ENCODE peak calls at places on chromosomes 1 and 21, in eight cellular contexts. U is tibial nerve, M is prostate gland, Q is heart left ventricle, E is A549, K is adrenal gland, D is IMR-90, I is erythroblast. A is an unnamed sample.

GRCh38 chr1:151485685-151486255 is 25.4 kb upstream of the CGN start:
- DNase-seq in M (no peak), Q (no peak), U (no peak), K (no peak), E (no peak), D (peak; percentile 27), I (no peak), A (no peak)

GRCh38 chr1:45246760-45247159 is 40.4 kb upstream of the ZSWIM5 start:
- DNase-seq in K (no peak), E (no peak), U (no peak), D (peak; percentile 91), Q (no peak), I (no peak), M (peak; percentile 5), A (no peak)

GRCh38 chr21:45366931-45367401 is 38.0 kb upstream of the COL18A1 start:
- DNase-seq in Q (peak; percentile 72), M (no peak), D (peak; percentile 98), E (peak; percentile 76), I (no peak), K (peak; percentile 72), U (no peak), A (no peak)

GRCh38 chr1:1000357-1001056 is 610 bp upstream of the HES4 start:
- DNase-seq in K (peak; percentile 79), U (peak; percentile 57), D (peak; percentile 89), Q (peak; percentile 89), M (peak; percentile 71), E (no peak), I (peak; percentile 71), A (peak; percentile 85)

GRCh38 chr1:60923287-60924110 is 158.9 kb upstream of the NFIA start:
- DNase-seq in U (no peak), I (no peak), D (no peak), Q (no peak), K (peak; percentile 61), M (no peak), E (no peak), A (no peak)

GRCh38 chr1:25612421-25612820 is 4.2 kb upstream of the MAN1C1 start:
- DNase-seq in K (no peak), I (no peak), Q (no peak), D (no peak), E (no peak), U (no peak), M (no peak), A (no peak)

GRCh38 chr1:22174446-22174845 is 31.5 kb upstream of the WNT4 start:
- DNase-seq in K (no peak), M (no peak), U (no peak), D (no peak), I (no peak), Q (no peak), E (no peak), A (no peak)

GRCh38 chr1:3711780-3712451 is 40.3 kb upstream of the CCDC27 start:
- DNase-seq in D (no peak), M (peak; percentile 57), K (peak; percentile 57), E (no peak), I (no peak), Q (no peak), U (no peak), A (no peak)

GRCh38 chr1:236507022-236507700 is 16.6 kb upstream of the LGALS8 start:
- DNase-seq in M (peak; percentile 25), D (peak; percentile 49), I (peak; percentile 73), Q (peak; percentile 59), U (no peak), K (no peak), E (no peak), A (no peak)

GRCh38 chr1:207868252-207868768 is 42.6 kb downstream of the CD34 start:
- DNase-seq in U (peak; percentile 68), D (no peak), K (peak; percentile 83), E (no peak), M (peak; percentile 79), Q (peak; percentile 60), I (peak; percentile 76), A (no peak)

GRCh38 chr1:198901280-198901679 is 262.4 kb downstream of the PTPRC start:
- DNase-seq in K (no peak), E (no peak), M (no peak), Q (no peak), D (no peak), U (no peak), I (no peak), A (no peak)

GRCh38 chr1:111720977-111721670 is 18.1 kb downstream of the INKA2 start:
- DNase-seq in M (no peak), D (no peak), Q (no peak), U (no peak), K (no peak), E (no peak), I (no peak), A (no peak)

GRCh38 chr1:116886532-116886931 is 23.2 kb upstream of the PTGFRN start:
- DNase-seq in U (no peak), D (peak; percentile 18), I (no peak), M (peak; percentile 53), K (no peak), E (no peak), Q (no peak), A (no peak)

GRCh38 chr1:39154553-39155361 is 49.7 kb upstream of the MACF1 start:
- DNase-seq in M (peak; percentile 38), Q (peak; percentile 59), U (peak; percentile 36), I (no peak), E (no peak), K (peak; percentile 75), D (peak; percentile 88), A (peak; percentile 74)

GRCh38 chr1:32273389-32274208 is 18.3 kb upstream of the HDAC1 start:
- DNase-seq in I (no peak), U (no peak), E (no peak), K (no peak), M (no peak), Q (no peak), D (peak; percentile 9), A (no peak)

GRCh38 chr1:233673146-233673946 is 59.4 kb downstream of the KCNK1 start:
- DNase-seq in M (no peak), I (no peak), U (no peak), K (no peak), Q (no peak), E (peak; percentile 38), D (no peak), A (no peak)

GRCh38 chr1:193368302-193368701 is 181.9 kb upstream of the B3GALT2 start:
- DNase-seq in M (no peak), Q (no peak), K (no peak), I (no peak), U (no peak), D (no peak), E (no peak), A (no peak)
- TF ChIP-seq POLR2A in M (no peak), Q (no peak), K (no peak), I (no peak), U (no peak), D (no peak), E (no peak), A (no peak)

DNA sequence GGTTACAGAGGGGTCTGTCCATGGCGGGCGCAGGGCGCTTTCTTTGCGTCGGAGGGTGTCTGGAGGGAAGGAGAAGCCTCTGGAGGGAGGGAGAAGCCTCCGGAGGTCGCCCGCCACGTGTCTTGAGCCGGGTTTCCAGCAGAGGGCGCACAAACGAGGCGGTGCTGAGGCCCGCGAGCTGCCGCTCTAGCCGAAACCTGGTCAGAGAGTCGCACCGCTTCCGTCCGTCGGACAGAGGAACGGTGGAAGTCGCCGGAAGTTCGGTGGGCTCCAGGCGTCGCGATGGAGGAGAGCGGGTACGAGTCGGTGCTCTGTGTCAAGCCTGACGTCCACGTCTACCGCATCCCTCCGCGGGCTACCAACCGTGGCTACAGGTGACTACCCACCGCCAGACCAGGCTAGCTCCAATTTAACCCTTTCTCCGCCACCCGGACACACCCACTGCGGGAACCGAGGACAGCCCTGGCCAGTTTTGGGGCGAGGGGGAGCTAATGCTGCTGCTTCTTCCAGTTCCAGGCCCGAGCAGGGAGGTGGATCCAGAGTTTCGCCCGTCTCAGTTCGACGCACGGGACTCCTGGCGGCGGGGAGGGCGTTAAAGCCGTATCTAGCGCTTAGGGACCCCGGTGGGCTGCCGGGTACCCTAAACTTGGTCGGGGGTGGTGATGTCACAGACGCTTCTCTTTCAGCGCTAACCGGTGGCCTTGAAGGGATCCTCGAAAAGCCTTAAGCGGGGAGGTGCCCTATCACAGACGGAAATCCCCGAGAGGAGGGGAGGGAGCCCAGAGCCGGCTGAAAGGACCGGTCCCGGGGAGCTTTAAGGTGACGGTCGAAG is at the start of gene NECAP2:
- DNase-seq in Q (peak; percentile 95), I (peak; percentile 94), K (peak; percentile 96), U (peak; percentile 89), M (peak; percentile 89), E (peak; percentile 85), D (peak; percentile 91), A (peak; percentile 95)
- TF ChIP-seq POLR2A in Q (no peak), I (peak; percentile 89), K (peak; percentile 57), U (peak; percentile 30), M (peak; percentile 43), E (peak; percentile 91), D (peak; percentile 92), A (peak; percentile 47)

DNA sequence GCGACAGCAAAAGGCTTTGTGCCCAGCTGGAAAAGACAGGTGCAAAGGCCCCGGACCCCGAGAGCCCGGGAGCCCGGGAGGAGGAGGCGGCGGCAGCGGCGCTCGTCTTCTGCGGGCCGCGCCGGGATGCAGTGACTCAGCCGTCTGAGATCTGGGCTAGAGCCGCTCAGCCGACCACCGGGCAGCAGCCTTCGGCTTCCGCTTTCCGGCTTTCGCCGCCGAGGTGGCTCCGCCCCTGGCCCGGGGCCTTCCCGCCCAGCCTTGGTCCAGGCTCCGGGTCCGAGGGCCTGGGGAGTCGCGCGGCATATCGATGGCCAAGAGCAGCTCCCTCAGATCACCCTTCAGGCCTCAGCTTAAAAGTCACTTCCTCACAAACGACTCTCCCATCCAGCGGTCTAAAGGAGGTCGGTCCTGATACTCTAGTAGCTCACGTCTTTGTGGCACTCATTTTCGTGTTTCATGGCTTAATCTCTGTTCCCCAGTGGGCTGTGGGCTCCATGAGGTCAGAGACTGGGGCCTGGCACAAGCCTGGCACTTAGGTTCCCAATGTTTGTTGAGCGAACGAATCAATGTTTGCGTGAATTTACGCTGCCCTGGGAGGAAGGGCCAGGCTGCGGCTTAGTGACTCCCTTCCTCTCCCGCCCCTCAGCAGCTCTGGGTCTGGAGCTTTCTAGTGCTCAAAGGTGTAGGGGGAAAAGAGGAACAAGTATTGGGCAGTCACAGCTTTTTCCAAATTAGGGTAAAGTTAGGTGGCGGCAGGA is at the start of gene PHTF1:
- DNase-seq in M (peak; percentile 43), U (peak; percentile 42), E (peak; percentile 47), D (peak; percentile 81), Q (peak; percentile 82), K (peak; percentile 82), I (peak; percentile 82), A (peak; percentile 74)
- TF ChIP-seq POLR2A in M (peak; percentile 36), U (peak; percentile 35), E (peak; percentile 64), D (peak; percentile 81), Q (no peak), K (peak; percentile 81), I (peak; percentile 87), A (peak; percentile 22)

GRCh38 chr1:11927866-11928592 is 1.8 kb upstream of the KIAA2013 start:
- DNase-seq in D (peak; percentile 40), Q (no peak), M (no peak), I (no peak), U (no peak), E (no peak), K (no peak), A (no peak)

GRCh38 chr1:11925938-11926292 is 312 bp downstream of the KIAA2013 start:
- DNase-seq in M (no peak), K (no peak), I (peak; percentile 50), D (no peak), Q (no peak), U (no peak), E (no peak), A (no peak)

GRCh38 chr1:11923827-11924113 is 2.5 kb downstream of the KIAA2013 start:
- DNase-seq in M (no peak), K (no peak), I (no peak), U (no peak), E (no peak), D (no peak), Q (no peak), A (no peak)

GRCh38 chr1:11923069-11923826 is 3.0 kb downstream of the KIAA2013 start:
- DNase-seq in U (no peak), M (no peak), D (no peak), E (no peak), I (no peak), Q (no peak), K (no peak), A (no peak)

GRCh38 chr1:11924334-11925195 is 1.7 kb downstream of the KIAA2013 start:
- DNase-seq in K (no peak), U (no peak), E (no peak), I (no peak), D (no peak), Q (no peak), M (no peak), A (no peak)
- TF ChIP-seq POLR2A in K (no peak), U (no peak), E (no peak), I (no peak), D (no peak), Q (no peak), M (no peak), A (no peak)

A was measured in suprapubic skin.